ENCODE peak calls at places on chromosomes 16 and 17, in four cellular contexts. Y is K562, W is mesendoderm, T is neural progenitor cell. D is an unnamed sample.

GRCh38 chr17:31425646-31426045 is 34.2 kb downstream of the RAB11FIP4 start:
- DNase-seq in T (peak; percentile 21), Y (no peak), W (peak; percentile 27), D (no peak)

GRCh38 chr17:71900830-71901229 is 220.0 kb upstream of the SOX9 start:
- DNase-seq in T (no peak), W (no peak), Y (no peak), D (no peak)

GRCh38 chr17:2837147-2837561 is 40.9 kb downstream of the RAP1GAP2 start:
- DNase-seq in T (no peak), W (no peak), Y (no peak), D (peak; percentile 66)

GRCh38 chr17:16443390-16444257 is 28.3 kb downstream of the TRPV2 start:
- DNase-seq in Y (no peak), T (no peak), W (no peak), D (no peak)

GRCh38 chr16:69413045-69413664 is 11.3 kb upstream of the CYB5B start:
- DNase-seq in Y (no peak), T (no peak), W (no peak), D (no peak)

GRCh38 chr16:61936522-61936921 is 99.7 kb downstream of the CDH8 start:
- DNase-seq in Y (no peak), T (peak; percentile 36), W (peak; percentile 33), D (no peak)

GRCh38 chr17:51848451-51848850 is 310.1 kb downstream of the CA10 start:
- DNase-seq in Y (no peak), W (no peak), T (no peak), D (no peak)

GRCh38 chr16:1333149-1333812 is at the start of gene BAIAP3:
- DNase-seq in Y (peak; percentile 90), W (peak; percentile 40), T (peak; percentile 77), D (no peak)

GRCh38 chr16:51157698-51158097 is 6.6 kb upstream of the SALL1 start:
- DNase-seq in W (no peak), Y (no peak), T (no peak), D (no peak)

GRCh38 chr16:55501549-55502322 is 7.1 kb upstream of the LPCAT2 start:
- DNase-seq in T (peak; percentile 28), W (peak; percentile 36), Y (peak; percentile 45), D (no peak)

GRCh38 chr17:66276328-66276937 is 26.0 kb upstream of the PRKCA start:
- DNase-seq in Y (no peak), T (no peak), W (peak; percentile 28), D (no peak)

GRCh38 chr17:17416400-17417360 is 60.1 kb upstream of the MED9 start:
- DNase-seq in T (no peak), W (no peak), Y (no peak), D (no peak)

GRCh38 chr17:51372345-51373004 is 112.1 kb downstream of the UTP18 start:
- DNase-seq in Y (peak; percentile 88), W (peak; percentile 93), T (peak; percentile 19), D (peak; percentile 84)

GRCh38 chr16:85249830-85250455 is 137.7 kb upstream of the CIBAR2 start:
- DNase-seq in Y (no peak), T (no peak), W (no peak), D (no peak)

GRCh38 chr17:78972507-78973105 is 7.1 kb downstream of the LGALS3BP start:
- DNase-seq in T (no peak), W (no peak), Y (no peak), D (no peak)

GRCh38 chr17:14289162-14289561 is 11.7 kb upstream of the HS3ST3B1 start:
- DNase-seq in T (no peak), W (no peak), Y (no peak), D (no peak)

GRCh38 chr17:925846-926245 is 53.7 kb downstream of the NXN start:
- DNase-seq in Y (no peak), T (no peak), W (no peak), D (no peak)

GRCh38 chr17:930258-930657 is 49.3 kb downstream of the NXN start:
- DNase-seq in Y (no peak), W (no peak), T (no peak), D (no peak)

GRCh38 chr17:924711-925480 is 54.7 kb downstream of the NXN start:
- DNase-seq in Y (no peak), W (peak; percentile 81), T (no peak), D (no peak)

GRCh38 chr17:929547-929946 is 50.0 kb downstream of the NXN start:
- DNase-seq in T (no peak), Y (no peak), W (no peak), D (no peak)

DNA sequence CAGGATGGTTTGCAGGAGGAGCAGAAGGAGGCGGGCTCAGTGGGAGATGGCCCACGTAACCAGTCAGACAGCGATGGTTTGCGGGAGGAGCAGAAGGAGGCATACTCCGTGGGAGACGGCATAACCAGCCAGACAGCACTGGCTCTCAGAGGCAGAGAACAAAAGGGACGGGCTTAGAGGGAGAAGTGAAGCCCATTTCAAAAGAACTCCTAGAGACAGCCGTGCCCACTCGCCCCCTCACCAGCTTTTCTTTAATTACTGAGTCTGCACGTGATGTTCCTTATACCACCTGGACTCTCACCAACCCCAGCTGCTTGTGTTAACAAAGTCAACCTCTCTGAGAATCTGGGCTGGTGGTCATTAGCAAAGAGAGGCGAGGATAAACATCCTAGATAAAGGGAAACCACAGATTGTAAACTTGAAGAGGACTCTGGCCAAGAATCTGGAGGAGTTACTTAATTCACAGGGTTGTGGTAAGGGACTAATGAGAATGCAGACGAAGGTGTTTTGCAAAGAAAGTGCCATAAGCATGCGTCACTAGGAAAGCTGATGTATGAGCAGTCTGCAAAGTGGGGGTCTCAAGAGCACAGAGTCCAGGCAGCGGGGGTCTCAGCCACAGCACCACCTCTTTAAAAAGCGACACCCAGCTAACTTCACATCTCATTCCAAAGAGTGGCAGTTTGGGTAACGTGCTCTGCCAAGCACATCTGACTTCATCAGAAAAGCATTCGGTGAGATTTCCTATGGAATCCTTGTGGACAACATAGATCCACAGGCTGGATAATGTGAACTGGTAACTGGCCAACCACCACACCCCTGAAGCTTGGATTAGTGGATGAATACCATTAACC is 51.7 kb downstream of the NXN start:
- DNase-seq in Y (no peak), T (peak; percentile 75), W (peak; percentile 94), D (no peak)
- H3K79me2 ChIP-seq in Y (no peaks in the 10 kb centered on the region), T (peaks cover 75% of the 10 kb centered on the region), W (peaks cover 76% of the 10 kb centered on the region), D (no peaks in the 10 kb centered on the region)

GRCh38 chr16:14121135-14121534 is 50.0 kb downstream of the MRTFB start:
- DNase-seq in T (no peak), W (no peak), Y (no peak), D (no peak)
- H3K4me2 ChIP-seq in T (no peak overlapping the region), W (no peak overlapping the region), Y (no peak overlapping the region), D (no peak overlapping the region)

DNA sequence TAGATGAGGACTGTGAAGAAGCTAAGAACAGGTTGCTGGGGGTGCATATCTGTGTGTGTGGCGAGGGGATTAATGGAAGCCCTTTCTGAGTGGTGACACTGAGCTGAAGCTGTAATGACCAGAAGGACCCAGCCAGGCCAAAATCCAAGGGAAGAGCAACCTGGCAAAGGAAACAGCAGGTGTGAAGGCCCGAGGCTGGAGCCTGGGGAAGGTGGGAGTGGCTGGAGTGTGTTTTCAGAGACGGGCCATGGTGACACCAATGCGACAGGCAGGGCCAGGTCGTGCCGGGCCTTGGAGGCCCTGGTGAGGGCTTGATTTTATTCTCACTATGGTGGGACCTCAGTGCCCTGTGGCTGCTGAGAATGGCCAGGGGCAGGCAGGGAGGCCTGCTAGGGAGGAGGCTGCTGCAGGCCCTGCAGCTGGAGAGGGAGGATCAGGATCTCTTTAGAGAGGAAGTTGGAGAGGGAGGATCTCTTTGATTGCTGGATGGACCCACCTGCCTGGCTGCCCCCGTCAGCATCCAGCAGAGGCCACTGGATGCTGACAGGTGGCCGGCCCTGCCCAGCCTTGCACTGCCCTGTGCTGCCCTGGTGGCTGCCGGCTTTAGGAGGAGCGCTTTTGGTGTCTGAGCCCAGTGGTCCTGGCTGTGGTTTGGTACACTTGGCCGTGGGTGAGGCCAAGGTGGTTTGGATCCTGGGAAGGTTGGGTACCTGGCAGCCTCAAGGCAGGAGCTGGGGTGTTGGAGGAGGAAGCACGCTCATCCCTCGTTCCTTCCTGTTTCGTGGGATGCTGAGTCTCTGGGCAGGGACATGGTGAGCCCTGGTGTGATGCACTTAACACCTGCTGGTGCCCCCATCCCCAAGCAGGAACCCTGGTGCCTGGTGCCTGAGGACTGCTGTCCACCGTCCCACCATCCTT is 188.3 kb downstream of the SEC14L1 start:
- DNase-seq in T (no peak), W (no peak), Y (no peak), D (no peak)
- H3K9ac ChIP-seq in T (no peak overlapping the region), W (no peak overlapping the region), Y (no peak overlapping the region), D (no peak overlapping the region)

DNA sequence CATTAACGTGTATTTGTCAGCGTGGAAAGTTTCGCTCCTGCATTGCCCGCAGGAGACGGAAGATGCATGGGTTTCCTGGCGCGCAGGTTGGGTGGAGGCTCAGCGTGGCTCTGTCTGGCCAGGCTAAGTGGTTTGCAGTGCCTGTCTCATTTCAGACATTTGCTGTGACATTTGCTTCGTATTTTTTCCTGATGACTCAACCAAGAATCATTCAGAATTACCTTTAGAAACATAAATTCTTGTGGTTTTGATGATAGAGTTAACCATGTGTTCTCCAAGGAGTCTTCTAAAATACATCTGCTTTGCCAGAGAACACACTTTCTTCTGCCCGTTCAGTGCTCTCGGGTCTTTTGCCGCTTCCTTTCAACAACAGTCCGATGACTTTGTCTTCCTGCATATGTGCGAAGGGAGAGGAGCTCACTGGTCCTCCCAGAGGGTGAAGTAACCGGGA is 216.8 kb downstream of the RPTOR start:
- DNase-seq in Y (no peak), T (no peak), W (no peak), D (no peak)
- H3K79me2 ChIP-seq in Y (no peaks in the 10 kb centered on the region), T (no peaks in the 10 kb centered on the region), W (no peaks in the 10 kb centered on the region), D (no peaks in the 10 kb centered on the region)

GRCh38 chr16:10578474-10579316 is 1.7 kb downstream of the EMP2 start:
- DNase-seq in W (no peak), Y (no peak), T (no peak), D (no peak)
- H3K4me2 ChIP-seq in W (no peak overlapping the region), Y (no peak overlapping the region), T (peak overlapping the region; percentile 1), D (no peak overlapping the region)

DNA sequence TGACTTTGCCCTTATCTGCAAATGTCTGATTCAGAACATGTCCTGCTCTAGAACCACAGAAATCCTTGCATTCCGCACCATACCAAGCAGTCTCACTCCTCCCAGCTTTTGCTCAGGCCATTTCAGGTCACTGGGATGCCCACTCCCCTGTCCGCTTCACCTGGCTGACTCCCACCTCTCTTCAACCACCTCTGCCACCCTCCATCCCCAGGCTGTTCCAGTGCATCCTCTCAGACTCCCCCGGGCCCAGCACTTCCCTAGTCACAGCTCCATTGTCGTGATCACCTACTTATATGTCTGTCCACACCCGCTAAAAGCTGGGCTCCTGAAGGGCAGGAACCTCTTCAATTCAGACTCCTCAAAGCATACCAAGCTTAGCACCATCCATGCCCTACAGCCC is 58.4 kb upstream of the CDH5 start:
- DNase-seq in T (no peak), Y (no peak), W (no peak), D (no peak)
- H3K9ac ChIP-seq in T (no peak overlapping the region), Y (no peak overlapping the region), W (no peak overlapping the region), D (no peak overlapping the region)

D was measured in MM.1S.